ENCODE peak calls at places on chromosomes 2 and 18, in four cellular contexts. K is GM12878, H is sigmoid colon, P is HCT116. Q is an unnamed sample.

GRCh38 chr2:207066166-207066565 is 99.6 kb downstream of the KLF7 start:
- DNase-seq in K (no peak), H (no peak), P (no peak), Q (no peak)

GRCh38 chr2:122183890-122184289 is 428.4 kb downstream of the TSN start:
- DNase-seq in K (no peak), H (no peak), P (no peak), Q (no peak)

GRCh38 chr18:44098551-44099098 is 582.1 kb upstream of the SETBP1 start:
- DNase-seq in K (no peak), H (no peak), P (no peak), Q (no peak)

GRCh38 chr2:104766683-104767082 is 87.2 kb upstream of the POU3F3 start:
- DNase-seq in K (no peak), H (no peak), P (no peak), Q (no peak)

GRCh38 chr18:44895176-44895798 is 214.6 kb downstream of the SETBP1 start:
- DNase-seq in K (peak; percentile 53), H (no peak), P (no peak), Q (no peak)

GRCh38 chr2:126399001-126399400 is 257.0 kb upstream of the GYPC start:
- DNase-seq in K (no peak), H (no peak), P (no peak), Q (no peak)

GRCh38 chr2:185785851-185786473 is 47.4 kb downstream of the FSIP2 start:
- DNase-seq in K (no peak), H (no peak), P (no peak), Q (no peak)

GRCh38 chr18:21362921-21363320 is 120.9 kb downstream of the GREB1L start:
- DNase-seq in K (no peak), H (no peak), P (no peak), Q (peak; percentile 24)

GRCh38 chr2:73841912-73842738 is 13.4 kb downstream of the STAMBP start:
- DNase-seq in K (no peak), H (no peak), P (no peak), Q (no peak)
- H3K36me3 ChIP-seq in K (no peaks in the 10 kb centered on the region), H (peaks cover 26% of the 10 kb centered on the region), P (peaks cover 28% of the 10 kb centered on the region), Q (peaks cover 58% of the 10 kb centered on the region)

GRCh38 chr2:176173679-176174381 is 14.6 kb upstream of the HOXD1 start:
- DNase-seq in K (no peak), H (no peak), P (no peak), Q (no peak)

GRCh38 chr2:176176233-176176632 is 12.2 kb upstream of the HOXD1 start:
- DNase-seq in K (no peak), H (no peak), P (no peak), Q (no peak)

GRCh38 chr2:176175729-176176074 is 12.8 kb upstream of the HOXD1 start:
- DNase-seq in K (no peak), H (no peak), P (no peak), Q (no peak)

GRCh38 chr2:176174382-176174834 is 14.1 kb upstream of the HOXD1 start:
- DNase-seq in K (no peak), H (no peak), P (no peak), Q (peak; percentile 96)

DNA sequence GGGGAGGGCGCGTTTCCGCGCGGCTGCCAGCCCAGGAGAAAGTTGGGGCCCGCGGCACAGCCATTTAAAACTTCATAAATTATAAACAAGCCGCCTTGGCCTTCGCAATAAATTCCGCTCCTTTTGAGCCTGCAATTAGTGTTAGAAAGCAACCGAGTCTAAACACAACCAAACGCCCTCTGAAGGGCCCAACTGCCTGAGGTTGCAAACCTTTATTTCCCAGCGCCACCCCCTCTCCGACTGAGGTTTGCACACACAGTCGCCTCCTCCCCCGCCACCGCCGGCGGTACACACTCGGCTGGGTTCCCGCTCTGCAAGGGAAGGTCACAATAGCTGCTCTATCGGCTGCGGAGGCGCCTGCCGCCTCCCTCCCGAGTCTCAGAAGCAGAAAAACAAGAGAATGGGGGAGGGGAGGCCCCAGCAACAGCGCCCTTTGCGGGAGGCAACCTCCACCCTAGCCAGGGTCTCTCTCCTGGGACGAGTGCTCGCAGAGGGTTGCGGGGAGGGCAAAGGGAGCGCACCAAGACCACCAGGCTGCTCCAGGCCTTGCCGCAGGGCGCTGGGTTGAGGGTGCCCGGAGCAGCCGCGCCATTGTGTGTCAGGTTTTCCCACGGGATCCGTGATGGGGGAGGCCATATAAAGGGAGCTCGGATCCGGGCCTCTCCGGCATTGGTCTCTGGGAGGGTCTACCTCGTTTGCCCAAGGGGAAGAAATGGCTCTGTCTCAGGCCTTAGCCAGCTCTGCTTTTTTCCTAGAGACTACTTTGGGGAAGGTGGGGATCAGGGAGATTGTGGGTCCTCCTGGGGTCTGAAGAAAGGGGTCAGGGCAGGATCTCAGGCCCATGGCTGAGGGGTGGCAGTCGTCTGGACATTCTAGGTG is 13.4 kb upstream of the HOXD1 start:
- DNase-seq in K (no peak), H (no peak), P (no peak), Q (peak; percentile 67)
- H3K4me3 ChIP-seq in K (no peak overlapping the region), H (no peak overlapping the region), P (no peak overlapping the region), Q (peak overlapping the region; percentile 79)

GRCh38 chr2:137846993-137847392 is 117.3 kb upstream of the HNMT start:
- DNase-seq in K (no peak), H (no peak), P (no peak), Q (no peak)
- TF ChIP-seq POLR2AphosphoS5 in K (no peak), H (no peak), P (no peak), Q (no peak)

GRCh38 chr2:54658548-54659207 is 64.8 kb upstream of the EML6 start:
- DNase-seq in K (no peak), H (no peak), P (no peak), Q (no peak)

GRCh38 chr2:54664238-54664786 is 59.1 kb upstream of the EML6 start:
- DNase-seq in K (no peak), H (no peak), P (no peak), Q (no peak)

GRCh38 chr2:54663424-54664030 is 59.9 kb upstream of the EML6 start:
- DNase-seq in K (no peak), H (no peak), P (no peak), Q (no peak)

GRCh38 chr2:54657664-54658083 is 65.8 kb upstream of the EML6 start:
- DNase-seq in K (no peak), H (peak; percentile 76), P (peak; percentile 23), Q (no peak)

DNA sequence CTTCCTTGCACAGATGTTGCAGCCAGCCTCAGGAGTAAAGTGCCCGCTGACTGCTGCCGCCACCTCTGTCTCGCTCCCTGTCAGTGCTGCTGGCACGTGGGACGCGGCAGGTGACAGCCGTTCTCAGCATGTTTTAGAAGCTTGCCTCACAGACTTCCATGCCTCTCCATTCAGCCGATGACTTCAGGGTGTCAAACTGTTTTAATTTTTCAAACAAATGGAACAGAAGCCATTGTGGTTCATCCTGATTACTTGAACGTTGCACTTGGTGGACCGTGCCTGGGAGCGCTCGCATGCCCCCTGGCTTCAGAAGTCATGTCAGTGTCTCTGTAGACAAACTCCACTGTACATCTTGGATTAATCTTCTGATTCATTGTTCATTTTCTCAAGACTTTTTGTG is 62.7 kb upstream of the EML6 start:
- DNase-seq in K (no peak), H (no peak), P (no peak), Q (no peak)
- H3K36me3 ChIP-seq in K (peaks cover 29% of the 10 kb centered on the region), H (peaks cover 85% of the 10 kb centered on the region), P (peaks cover 20% of the 10 kb centered on the region), Q (peaks cover 14% of the 10 kb centered on the region)

DNA sequence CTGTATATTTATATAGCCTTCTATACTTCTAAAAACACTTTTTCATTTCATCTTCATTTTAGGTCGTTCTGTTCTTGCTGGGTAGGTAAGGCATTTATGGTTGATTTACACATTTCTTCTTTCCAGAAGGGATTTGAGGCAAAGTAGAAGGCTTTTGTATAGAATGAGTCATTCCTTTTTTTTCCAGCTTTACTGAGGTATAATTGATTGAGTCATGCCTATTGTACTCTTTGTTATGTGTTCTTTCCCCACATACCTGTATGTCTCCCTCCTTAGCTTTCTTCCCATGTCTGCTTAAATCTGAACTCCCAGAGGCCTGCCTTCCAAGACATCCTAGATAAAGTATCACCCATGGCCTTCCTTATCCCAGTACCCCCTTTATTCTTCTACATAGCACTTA is 4.8 kb upstream of the CDC42EP3 start:
- DNase-seq in K (no peak), H (no peak), P (peak; percentile 63), Q (no peak)
- H3K4me3 ChIP-seq in K (no peak overlapping the region), H (no peak overlapping the region), P (no peak overlapping the region), Q (no peak overlapping the region)

DNA sequence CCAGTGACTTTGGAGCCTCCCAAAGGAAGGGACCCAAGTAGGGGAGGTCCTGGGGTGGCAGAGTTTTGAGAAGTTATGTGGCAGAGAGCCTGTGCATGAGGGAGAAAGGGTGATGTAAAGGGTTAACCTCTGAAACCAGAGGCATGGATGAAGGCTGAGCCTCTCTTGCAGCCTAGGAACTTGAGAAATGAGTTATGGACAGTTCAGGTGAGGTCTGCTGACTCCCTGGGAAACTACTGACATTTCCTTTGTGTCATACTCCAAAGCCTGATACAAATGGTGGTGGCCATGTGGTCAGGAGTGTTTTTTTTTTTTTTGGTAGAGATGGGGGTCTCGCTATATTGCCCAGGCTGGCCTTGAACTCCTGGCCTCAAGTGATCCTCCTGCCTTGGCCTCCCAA is 12.4 kb upstream of the GNLY start:
- DNase-seq in K (no peak), H (no peak), P (no peak), Q (no peak)
- TF ChIP-seq POLR2AphosphoS5 in K (no peak), H (no peak), P (no peak), Q (no peak)

DNA sequence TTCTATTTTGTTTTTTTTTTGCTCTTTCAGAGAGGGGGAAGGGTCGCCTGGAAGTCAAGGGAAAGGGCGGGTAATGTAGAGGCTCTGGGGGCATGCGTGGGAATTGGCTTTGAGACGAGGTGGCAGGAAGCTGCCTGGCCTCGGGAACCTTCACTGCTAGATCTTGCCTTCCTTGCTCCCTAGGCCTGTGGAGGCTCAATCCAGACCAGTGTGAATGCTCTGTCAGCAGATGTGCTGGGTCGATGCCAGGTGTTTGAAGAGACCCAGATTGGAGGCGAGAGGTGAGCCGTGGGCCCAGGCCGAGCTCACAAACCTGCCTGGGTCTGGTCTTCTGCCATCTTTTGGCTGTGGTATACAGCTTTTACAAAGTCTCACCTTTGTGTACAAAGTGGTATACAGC is 15.5 kb downstream of the CCT7 start:
- DNase-seq in K (no peak), H (no peak), P (no peak), Q (no peak)
- H3K36me3 ChIP-seq in K (peaks cover 47% of the 10 kb centered on the region), H (peaks cover 100% of the 10 kb centered on the region), P (peaks cover 79% of the 10 kb centered on the region), Q (peaks cover 98% of the 10 kb centered on the region)